ENCODE peak calls at places on chromosome 15, in four cellular contexts. N is thyroid gland, Z is fibroblast of lung, J is breast epithelium. P is an unnamed sample. For H3K4me1, the result is how much of the 10 kb centered on the place peaks cover.

GRCh38 chr15:84892786-84893307 is 8.4 kb downstream of the SLC28A1 start:
- DNase-seq in J (no peak), N (no peak), Z (no peak), P (no peak)

GRCh38 chr15:25172691-25173090 is 217.9 kb downstream of the SNRPN start:
- DNase-seq in J (peak), Z (no peak), N (peak), P (peak)

GRCh38 chr15:45441686-45442085 is 63.3 kb upstream of the GATM start:
- DNase-seq in J (no peak), N (peak), Z (no peak), P (no peak)

GRCh38 chr15:70374096-70374495 is 276.4 kb upstream of the TLE3 start:
- DNase-seq in Z (no peak), N (no peak), J (no peak), P (no peak)

GRCh38 chr15:26711445-26711844 is 61.4 kb downstream of the GABRB3 start:
- DNase-seq in N (no peak), J (no peak), Z (no peak), P (no peak)

GRCh38 chr15:101027273-101027901 is 108.2 kb downstream of the LRRK1 start:
- DNase-seq in J (no peak), Z (no peak), N (no peak), P (peak)

GRCh38 chr15:89578146-89578545 is 2.9 kb downstream of the TICRR start:
- DNase-seq in Z (no peak), J (no peak), N (no peak), P (no peak)

GRCh38 chr15:62792960-62793758 is 249.4 kb upstream of the TPM1 start:
- DNase-seq in Z (no peak), N (no peak), J (no peak), P (no peak)

GRCh38 chr15:71752604-71753289 is 57.6 kb upstream of the NR2E3 start:
- DNase-seq in J (no peak), Z (peak), N (peak), P (no peak)

GRCh38 chr15:84671211-84671610 is 13.2 kb upstream of the NMB start:
- DNase-seq in N (no peak), J (no peak), Z (peak), P (no peak)

DNA sequence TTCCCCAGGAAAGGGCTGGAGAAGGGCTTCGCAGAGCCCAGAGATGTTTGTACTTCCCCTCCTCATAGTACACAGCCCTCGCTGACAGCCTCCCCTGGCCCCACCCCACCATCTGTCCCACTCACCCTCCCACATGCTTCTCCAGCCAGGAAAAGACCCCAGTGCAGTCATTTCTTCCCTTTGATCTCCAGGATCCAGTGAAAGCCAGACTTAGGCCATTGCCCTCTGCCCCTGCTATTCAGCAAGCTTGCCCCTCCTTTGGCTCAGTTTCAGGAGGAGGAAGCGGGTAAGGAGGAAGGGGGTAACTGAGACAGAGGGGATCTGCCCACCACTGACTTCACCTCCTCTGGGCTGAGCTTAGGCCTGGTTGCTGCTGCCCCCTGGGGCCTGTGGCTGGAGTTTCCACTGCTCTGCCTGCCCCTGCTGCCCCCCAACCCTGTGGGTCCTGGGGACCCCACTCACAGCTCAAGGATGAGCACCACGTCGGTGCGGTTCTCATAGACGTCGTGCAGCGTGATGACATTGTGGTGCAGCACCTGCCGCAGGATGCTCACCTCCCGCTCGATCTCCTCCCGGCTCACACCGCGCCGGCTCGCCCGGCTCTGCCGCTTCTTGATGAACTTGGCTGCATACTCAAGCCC is 63.1 kb downstream of the DAPK2 start:
- DNase-seq in J (no peak), N (no peak), Z (no peak), P (no peak)
- TF ChIP-seq CTCF in J (no peak), N (no peak), Z (peak), P (no peak)

DNA sequence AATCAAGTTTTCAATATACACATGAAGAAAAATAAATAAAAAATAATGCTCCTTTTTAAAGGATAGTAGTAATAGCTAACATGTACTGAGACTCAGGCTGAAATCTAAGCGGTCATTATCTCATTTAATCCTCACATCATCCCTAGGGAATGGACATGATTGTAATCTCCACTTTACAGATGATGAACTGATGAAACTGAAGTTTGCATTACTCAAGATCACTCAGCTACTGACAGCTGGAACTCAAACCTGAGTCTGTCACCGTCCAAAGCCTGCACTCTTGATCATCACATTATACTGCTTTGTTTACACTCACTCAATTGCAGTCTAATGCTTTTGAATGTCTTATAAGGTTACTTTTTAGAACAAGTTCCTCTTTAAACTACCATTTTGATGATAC is 3.2 kb downstream of the NPTN start:
- DNase-seq in J (no peak), Z (no peak), N (no peak), P (no peak)
- H3K4me1 ChIP-seq in J (under half), Z (under half), N (under half), P (under half)

DNA sequence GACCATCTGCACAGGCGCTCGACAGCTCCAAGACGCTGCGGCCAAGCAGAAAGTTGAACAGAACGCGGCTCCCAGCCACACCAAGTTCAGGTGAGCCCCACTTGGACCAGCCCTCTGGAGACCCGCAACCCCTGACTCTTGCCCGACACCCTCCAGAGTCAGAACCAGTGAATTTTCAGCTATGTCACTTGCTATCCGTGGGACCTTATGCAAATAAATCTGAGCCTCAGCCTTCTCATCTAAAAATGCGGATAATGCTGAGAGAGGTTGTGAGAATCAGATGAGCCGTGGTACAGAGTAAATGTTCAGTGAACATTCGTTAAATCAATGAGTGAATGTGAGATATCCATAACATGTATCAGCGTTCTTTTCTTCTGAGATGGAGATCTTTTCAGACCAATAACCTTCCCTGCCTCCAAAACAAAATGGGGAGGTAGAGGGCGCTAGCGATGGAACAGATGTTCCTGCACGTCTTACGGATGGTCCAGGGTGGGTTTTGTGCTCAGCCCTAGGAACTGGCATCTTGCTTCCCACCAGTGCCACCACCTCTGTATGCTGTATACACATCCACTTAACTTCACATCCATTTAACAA is 524 bp downstream of the MRPS11 start:
- DNase-seq in Z (no peak), N (no peak), J (no peak), P (no peak)
- TF ChIP-seq CTCF in Z (peak), N (no peak), J (no peak), P (no peak)

DNA sequence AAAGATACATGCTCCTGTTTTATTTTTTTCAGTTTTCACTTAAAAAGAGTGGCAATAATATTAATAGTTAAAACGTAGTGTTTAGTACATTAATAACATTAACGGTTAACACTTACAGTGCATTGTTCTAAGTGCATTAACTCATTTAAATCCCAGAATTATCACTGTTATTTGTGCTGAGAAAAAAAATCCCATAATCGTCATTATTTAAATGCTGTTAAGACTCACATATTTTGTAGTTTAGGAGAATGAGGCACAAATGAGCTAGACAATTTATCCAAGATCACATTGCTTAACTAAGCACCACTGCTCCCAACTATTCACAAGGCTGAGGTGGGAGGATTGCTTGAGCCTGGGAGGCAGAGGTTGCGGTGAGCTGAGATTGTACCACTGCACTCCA is 34.9 kb downstream of the CHAC1 start:
- DNase-seq in Z (no peak), N (no peak), J (no peak), P (no peak)
- H3K4me1 ChIP-seq in Z (under half), N (under half), J (under half), P (under half)

GRCh38 chr15:58074452-58074851 is 8.9 kb upstream of the ALDH1A2 start:
- DNase-seq in Z (no peak), J (no peak), N (no peak), P (no peak)

GRCh38 chr15:58080398-58080797 is 14.9 kb upstream of the ALDH1A2 start:
- DNase-seq in Z (no peak), J (no peak), N (no peak), P (no peak)

GRCh38 chr15:58078591-58078990 is 13.1 kb upstream of the ALDH1A2 start:
- DNase-seq in J (no peak), N (no peak), Z (no peak), P (no peak)

GRCh38 chr15:58081446-58081845 is 15.9 kb upstream of the ALDH1A2 start:
- DNase-seq in Z (no peak), J (no peak), N (no peak), P (no peak)

DNA sequence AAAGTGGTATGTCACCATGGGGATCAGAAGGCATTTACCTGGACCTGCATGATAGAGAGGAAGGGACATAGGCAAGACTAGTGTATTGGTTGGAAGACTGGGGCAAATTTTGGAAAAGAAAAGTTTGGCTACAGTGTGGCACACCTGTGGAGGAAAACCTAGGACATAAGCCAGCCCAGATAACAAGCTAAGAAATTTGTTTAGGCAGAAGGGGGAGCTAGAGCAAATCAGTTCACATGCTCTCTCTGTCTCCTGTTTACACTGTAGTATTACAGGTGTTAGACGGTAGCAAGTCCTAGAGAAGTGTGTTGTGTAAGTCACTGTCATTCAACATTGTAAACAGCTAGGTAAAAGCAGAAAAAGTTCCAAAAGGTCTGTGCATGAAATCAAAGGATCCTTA is 11.9 kb upstream of the ALDH1A2 start:
- DNase-seq in N (no peak), Z (no peak), J (no peak), P (no peak)
- TF ChIP-seq CTCF in N (no peak), Z (peak), J (no peak), P (no peak)

DNA sequence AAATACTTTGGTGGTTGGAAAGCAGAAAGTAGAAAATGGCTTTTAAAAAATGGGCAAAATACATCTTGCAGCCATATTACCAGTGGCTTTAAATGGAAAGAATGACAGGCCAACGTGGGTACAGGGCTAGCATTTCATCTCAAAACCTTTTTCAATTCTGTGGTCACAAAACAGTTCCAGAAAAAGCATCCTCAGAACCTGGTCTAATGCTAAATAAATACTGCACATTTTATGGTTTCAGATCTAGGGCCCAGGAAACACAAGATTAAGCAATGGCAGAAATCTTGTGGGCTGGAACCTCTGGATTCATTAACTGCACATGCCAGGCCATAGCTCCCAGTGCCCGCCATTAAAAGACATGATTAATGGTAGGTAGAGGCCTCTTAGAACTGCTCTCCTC is 470.2 kb upstream of the RASGRP1 start:
- DNase-seq in J (no peak), N (no peak), Z (no peak), P (no peak)
- H3K4me1 ChIP-seq in J (under half), N (under half), Z (under half), P (under half)

DNA sequence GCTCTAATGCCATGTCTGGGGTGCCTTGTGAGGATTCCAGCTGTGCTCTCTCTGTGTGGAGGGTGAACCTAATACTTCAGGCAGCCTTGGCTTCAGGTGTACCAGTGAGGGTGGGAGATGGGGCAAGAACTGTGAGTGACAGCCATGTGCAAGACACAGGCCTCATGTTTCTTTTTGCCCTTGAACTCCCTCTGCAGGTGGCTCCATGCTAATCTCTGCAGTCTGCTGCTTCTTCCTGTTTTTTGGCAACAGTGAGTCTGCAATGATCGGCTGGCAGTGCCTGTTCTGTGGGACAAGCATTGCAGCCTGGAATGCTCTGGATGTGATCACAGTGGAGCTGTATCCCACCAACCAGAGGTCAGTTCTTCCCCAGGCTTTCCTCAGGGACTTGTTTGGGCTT is 189.3 kb downstream of the SV2B start:
- DNase-seq in N (no peak), J (no peak), Z (no peak), P (no peak)
- TF ChIP-seq CTCF in N (no peak), J (no peak), Z (no peak), P (no peak)

GRCh38 chr15:51735611-51736010 is 1.8 kb downstream of the LYSMD2 start:
- DNase-seq in N (no peak), J (no peak), Z (no peak), P (no peak)

GRCh38 chr15:51735211-51735610 is 2.2 kb downstream of the LYSMD2 start:
- DNase-seq in Z (no peak), N (no peak), J (no peak), P (no peak)

GRCh38 chr15:51736069-51736468 is 1.4 kb downstream of the LYSMD2 start:
- DNase-seq in Z (no peak), J (no peak), N (no peak), P (no peak)

GRCh38 chr15:51731549-51732267 is 5.7 kb downstream of the LYSMD2 start:
- DNase-seq in N (no peak), J (no peak), Z (peak), P (no peak)

DNA sequence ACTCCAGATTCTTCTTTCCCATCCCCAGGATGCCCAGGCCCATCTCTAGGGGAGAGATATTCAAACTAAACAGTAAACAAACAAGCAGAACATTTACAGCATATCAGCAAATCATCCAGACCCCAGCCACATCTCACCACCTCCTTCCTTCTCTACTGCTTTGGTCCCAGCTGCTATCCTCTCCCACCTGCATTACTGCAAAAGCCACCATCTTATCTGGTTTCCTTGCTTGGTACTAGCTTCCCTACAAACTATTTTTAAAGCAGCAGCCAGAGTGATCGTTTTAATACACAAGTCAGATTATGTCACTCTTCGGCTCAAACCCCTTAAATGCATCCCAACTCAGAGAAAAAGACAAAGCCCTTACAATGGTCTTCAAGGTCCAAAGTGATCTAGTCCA is 4.8 kb downstream of the LYSMD2 start:
- DNase-seq in Z (no peak), J (no peak), N (no peak), P (no peak)
- H3K4me1 ChIP-seq in Z (under half), J (under half), N (under half), P (under half)